ENCODE peak calls at places on chromosomes 12 and 14, in eight cellular contexts. D, G, U, E, F, P, H and Y are unnamed samples.
A peak's percentile ranks its signal among the peaks of the same experiment; 100 is the strongest.

GRCh38 chr12:115163710-115164109 is 479.7 kb upstream of the TBX3 start:
- DNase-seq in D (no peak), G (no peak), U (no peak), E (peak; percentile 86), F (no peak), P (peak; percentile 29), H (peak; percentile 59), Y (no peak)

GRCh38 chr14:53683229-53683628 is 273.4 kb downstream of the BMP4 start:
- DNase-seq in D (no peak), G (no peak), U (no peak), E (no peak), F (no peak), P (no peak), H (no peak), Y (peak; percentile 39)

GRCh38 chr12:401235-402126 is at the start of gene CCDC77:
- DNase-seq in D (peak; percentile 88), G (peak; percentile 86), U (peak; percentile 95), E (peak; percentile 97), F (peak; percentile 95), P (peak; percentile 95), H (peak; percentile 93), Y (peak; percentile 92)

GRCh38 chr12:100724071-100724470 is 70.5 kb upstream of the ANO4 start:
- DNase-seq in D (no peak), G (no peak), U (no peak), E (peak; percentile 76), F (no peak), P (no peak), H (peak; percentile 41), Y (no peak)

GRCh38 chr12:46332260-46332659 is 40.3 kb downstream of the SLC38A2 start:
- DNase-seq in D (peak; percentile 77), G (no peak), U (peak; percentile 81), E (no peak), F (peak; percentile 76), P (no peak), H (no peak), Y (peak; percentile 75)

GRCh38 chr12:99898645-99899044 is 86.1 kb downstream of the ANKS1B start:
- DNase-seq in D (no peak), G (no peak), U (no peak), E (no peak), F (no peak), P (no peak), H (no peak), Y (no peak)

GRCh38 chr12:64351265-64351664 is 39.3 kb downstream of the C12orf56 start:
- DNase-seq in D (no peak), G (no peak), U (no peak), E (no peak), F (no peak), P (no peak), H (no peak), Y (no peak)

GRCh38 chr12:76299536-76300296 is 48.5 kb downstream of the BBS10 start:
- DNase-seq in D (no peak), G (no peak), U (peak; percentile 26), E (peak; percentile 66), F (peak; percentile 24), P (peak; percentile 23), H (no peak), Y (no peak)

GRCh38 chr14:102509744-102510615 is at the start of gene ANKRD9:
- DNase-seq in D (peak; percentile 89), G (peak; percentile 30), U (peak; percentile 96), E (peak; percentile 98), F (peak; percentile 93), P (peak; percentile 97), H (peak; percentile 95), Y (peak; percentile 87)

GRCh38 chr12:9669019-9669326 is 540 bp upstream of the CLEC2D start:
- DNase-seq in D (no peak), G (no peak), U (no peak), E (no peak), F (no peak), P (no peak), H (no peak), Y (no peak)
- H3K4me2 ChIP-seq in D (no peak overlapping the region), G (peak overlapping the region; percentile 66), U (no peak overlapping the region), E (no peak overlapping the region), F (no peak overlapping the region), P (no peak overlapping the region), H (no peak overlapping the region), Y (no peak overlapping the region)

GRCh38 chr14:73025544-73025943 is 1.4 kb downstream of the ZFYVE1 start:
- DNase-seq in D (peak; percentile 42), G (no peak), U (peak; percentile 33), E (no peak), F (peak; percentile 37), P (no peak), H (no peak), Y (peak; percentile 14)

GRCh38 chr14:73026243-73026844 is 562 bp downstream of the ZFYVE1 start:
- DNase-seq in D (no peak), G (no peak), U (no peak), E (no peak), F (no peak), P (no peak), H (no peak), Y (no peak)

GRCh38 chr14:73026845-73027542 is at the start of gene ZFYVE1:
- DNase-seq in D (peak; percentile 98), G (peak; percentile 94), U (peak; percentile 100), E (peak; percentile 98), F (peak; percentile 99), P (peak; percentile 98), H (peak; percentile 93), Y (peak; percentile 99)

GRCh38 chr14:73027984-73028383 is 1.1 kb upstream of the ZFYVE1 start:
- DNase-seq in D (no peak), G (no peak), U (no peak), E (no peak), F (no peak), P (no peak), H (no peak), Y (no peak)

DNA sequence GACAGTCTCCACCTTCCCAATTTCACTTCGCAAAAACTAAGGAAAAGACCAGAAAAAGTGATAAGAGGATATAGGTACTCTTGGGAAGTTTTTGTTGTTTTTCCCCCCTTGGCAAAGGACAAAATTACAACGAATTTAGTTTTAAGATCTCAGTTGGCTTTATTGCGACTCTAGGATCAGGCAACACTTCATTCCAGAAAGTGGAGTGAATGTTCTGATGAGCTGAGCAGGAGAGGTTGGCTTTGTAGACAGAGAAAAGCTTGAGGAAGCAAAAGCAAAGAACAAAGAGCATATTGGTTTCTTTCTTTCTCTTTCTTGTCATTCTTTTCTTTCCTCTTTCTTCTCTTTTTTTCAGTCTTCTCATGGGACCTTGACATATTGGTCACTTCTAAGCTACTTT is 640 bp upstream of the ZFYVE1 start:
- DNase-seq in D (no peak), G (no peak), U (no peak), E (no peak), F (no peak), P (no peak), H (no peak), Y (no peak)
- H3K4me2 ChIP-seq in D (peak overlapping the region; percentile 73), G (peak overlapping the region; percentile 69), U (peak overlapping the region; percentile 87), E (peak overlapping the region; percentile 72), F (peak overlapping the region; percentile 55), P (peak overlapping the region; percentile 72), H (peak overlapping the region; percentile 37), Y (peak overlapping the region; percentile 64)

DNA sequence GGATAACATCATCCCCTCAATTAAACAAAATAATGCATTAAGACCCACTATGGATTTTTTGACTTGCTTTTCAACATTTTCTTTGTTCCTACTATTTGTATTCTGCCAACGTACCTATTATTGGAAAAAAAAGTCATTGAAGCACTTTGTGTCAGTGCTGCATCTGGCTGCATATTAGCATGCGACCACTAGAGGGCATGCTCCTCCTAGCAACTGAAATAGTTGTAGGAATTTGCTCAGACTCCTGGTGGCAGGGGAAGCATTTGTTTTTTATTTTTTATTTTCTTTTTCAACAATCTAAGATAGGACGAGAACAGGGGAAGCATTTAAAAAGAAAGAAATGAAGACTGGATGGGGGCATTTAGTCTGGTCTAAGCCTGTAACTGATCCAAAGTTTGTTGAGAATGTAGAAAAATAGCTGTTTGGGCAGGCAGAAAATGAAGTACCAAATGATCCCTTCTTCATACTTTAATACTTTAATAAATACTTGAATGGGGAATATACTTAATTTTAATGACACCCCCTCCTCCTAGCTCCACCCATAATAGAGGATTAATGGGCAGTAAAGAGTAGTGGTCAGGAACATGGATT is 14.5 kb upstream of the CLEC4A start:
- DNase-seq in D (peak; percentile 79), G (peak; percentile 31), U (peak; percentile 81), E (peak; percentile 84), F (peak; percentile 78), P (peak; percentile 88), H (peak; percentile 73), Y (peak; percentile 57)
- H3K4me2 ChIP-seq in D (peak overlapping the region; percentile 54), G (no peak overlapping the region), U (no peak overlapping the region), E (no peak overlapping the region), F (no peak overlapping the region), P (no peak overlapping the region), H (no peak overlapping the region), Y (no peak overlapping the region)

DNA sequence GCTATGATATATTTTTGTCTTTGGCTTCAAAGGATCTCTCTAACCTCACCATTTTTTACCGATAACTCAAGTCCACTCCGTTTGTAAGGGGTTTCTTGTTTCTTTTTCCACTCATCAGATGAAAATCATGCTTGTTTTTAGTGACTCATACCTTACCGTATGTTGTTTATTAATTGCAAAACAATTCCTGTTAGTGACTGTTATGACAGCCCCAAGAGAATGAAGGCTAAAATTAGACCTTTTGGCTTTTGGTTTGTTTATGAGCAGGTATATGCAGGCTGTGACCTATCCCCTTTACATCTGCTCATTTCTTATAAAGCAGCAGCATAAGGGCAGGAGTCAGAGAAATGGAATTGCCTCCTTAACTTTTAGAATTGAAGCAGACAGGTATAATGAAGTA is 319.8 kb downstream of the CEP128 start:
- DNase-seq in D (peak; percentile 89), G (no peak), U (peak; percentile 84), E (no peak), F (peak; percentile 87), P (no peak), H (no peak), Y (peak; percentile 84)
- H3K4me2 ChIP-seq in D (peak overlapping the region; percentile 29), G (no peak overlapping the region), U (peak overlapping the region; percentile 52), E (no peak overlapping the region), F (no peak overlapping the region), P (no peak overlapping the region), H (no peak overlapping the region), Y (no peak overlapping the region)

DNA sequence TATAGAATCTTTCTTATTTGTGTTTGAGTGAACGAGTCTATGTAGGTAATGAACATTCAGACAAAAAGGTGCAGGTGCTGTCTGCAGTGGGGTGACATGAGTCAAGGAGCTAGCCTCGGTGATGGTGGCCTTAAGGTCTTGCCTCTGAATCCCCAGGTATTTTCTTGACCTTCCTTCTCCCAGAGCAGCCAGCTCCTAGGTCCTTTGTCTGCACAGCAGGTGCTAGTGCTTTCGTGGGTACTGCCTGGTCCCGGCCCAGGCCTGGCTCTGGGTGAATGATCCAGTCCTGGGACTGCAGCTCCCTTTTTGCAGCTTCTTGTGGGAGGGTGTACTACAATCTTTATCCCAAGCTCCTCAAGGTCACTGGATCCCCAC is 6.4 kb downstream of the VASH1 start:
- DNase-seq in D (no peak), G (no peak), U (no peak), E (no peak), F (no peak), P (no peak), H (no peak), Y (no peak)
- H3K4me2 ChIP-seq in D (no peak overlapping the region), G (peak overlapping the region; percentile 59), U (no peak overlapping the region), E (peak overlapping the region; percentile 41), F (no peak overlapping the region), P (no peak overlapping the region), H (no peak overlapping the region), Y (no peak overlapping the region)

GRCh38 chr14:23544511-23545447 is 6.8 kb downstream of the ZFHX2 start:
- DNase-seq in D (no peak), G (no peak), U (no peak), E (peak; percentile 81), F (no peak), P (no peak), H (no peak), Y (no peak)
- H3K4me2 ChIP-seq in D (no peak overlapping the region), G (no peak overlapping the region), U (no peak overlapping the region), E (peak overlapping the region; percentile 76), F (no peak overlapping the region), P (no peak overlapping the region), H (no peak overlapping the region), Y (no peak overlapping the region)